ENCODE peak calls at places on chromosome 4, in eight cellular contexts. One of them, this sample, is unnamed.

GRCh38 chr4:95728145-95728544 is 111.7 kb upstream of the PDHA2 start:
- DNase-seq in IMR-90: no peak
- DNase-seq in ovary: peak; percentile 43
- DNase-seq in stomach: no peak
- DNase-seq in transverse colon: no peak
- DNase-seq in GM12878: no peak
- DNase-seq in breast epithelium: no peak
- DNase-seq in adrenal gland: peak; percentile 49
- DNase-seq in this sample: no peak

GRCh38 chr4:150289198-150289597 is 211.0 kb downstream of the DCLK2 start:
- DNase-seq in IMR-90: no peak
- DNase-seq in ovary: no peak
- DNase-seq in stomach: no peak
- DNase-seq in transverse colon: no peak
- DNase-seq in GM12878: no peak
- DNase-seq in breast epithelium: no peak
- DNase-seq in adrenal gland: no peak
- DNase-seq in this sample: no peak

GRCh38 chr4:24794916-24795665 is at the start of gene SOD3:
- DNase-seq in IMR-90: peak; percentile 86
- DNase-seq in ovary: peak; percentile 80
- DNase-seq in stomach: peak; percentile 79
- DNase-seq in transverse colon: peak; percentile 82
- DNase-seq in GM12878: no peak
- DNase-seq in breast epithelium: no peak
- DNase-seq in adrenal gland: peak; percentile 92
- DNase-seq in this sample: peak; percentile 86

GRCh38 chr4:5888222-5888701 is 4.6 kb downstream of the CRMP1 start:
- DNase-seq in IMR-90: no peak
- DNase-seq in ovary: no peak
- DNase-seq in stomach: no peak
- DNase-seq in transverse colon: no peak
- DNase-seq in GM12878: no peak
- DNase-seq in breast epithelium: no peak
- DNase-seq in adrenal gland: no peak
- DNase-seq in this sample: no peak

GRCh38 chr4:22268350-22269025 is 247.4 kb downstream of the ADGRA3 start:
- DNase-seq in IMR-90: no peak
- DNase-seq in ovary: no peak
- DNase-seq in stomach: no peak
- DNase-seq in transverse colon: no peak
- DNase-seq in GM12878: no peak
- DNase-seq in breast epithelium: no peak
- DNase-seq in adrenal gland: no peak
- DNase-seq in this sample: no peak

GRCh38 chr4:186514271-186514950 is 41.0 kb downstream of the MTNR1A start:
- DNase-seq in IMR-90: peak; percentile 5
- DNase-seq in ovary: no peak
- DNase-seq in stomach: no peak
- DNase-seq in transverse colon: no peak
- DNase-seq in GM12878: no peak
- DNase-seq in breast epithelium: no peak
- DNase-seq in adrenal gland: no peak
- DNase-seq in this sample: no peak

GRCh38 chr4:183563874-183564273 is 59.0 kb downstream of the ING2 start:
- DNase-seq in IMR-90: peak; percentile 28
- DNase-seq in ovary: peak; percentile 74
- DNase-seq in stomach: no peak
- DNase-seq in transverse colon: no peak
- DNase-seq in GM12878: no peak
- DNase-seq in breast epithelium: no peak
- DNase-seq in adrenal gland: peak; percentile 72
- DNase-seq in this sample: no peak

GRCh38 chr4:119690871-119691270 is 62.3 kb upstream of the PDE5A start:
- DNase-seq in IMR-90: no peak
- DNase-seq in ovary: no peak
- DNase-seq in stomach: no peak
- DNase-seq in transverse colon: no peak
- DNase-seq in GM12878: no peak
- DNase-seq in breast epithelium: no peak
- DNase-seq in adrenal gland: no peak
- DNase-seq in this sample: no peak

GRCh38 chr4:19319607-19320006 is 932.1 kb upstream of the SLIT2 start:
- DNase-seq in IMR-90: no peak
- DNase-seq in ovary: no peak
- DNase-seq in stomach: no peak
- DNase-seq in transverse colon: no peak
- DNase-seq in GM12878: no peak
- DNase-seq in breast epithelium: no peak
- DNase-seq in adrenal gland: no peak
- DNase-seq in this sample: no peak

GRCh38 chr4:111268769-111269414 is 646.0 kb upstream of the PITX2 start:
- DNase-seq in IMR-90: peak; percentile 49
- DNase-seq in ovary: no peak
- DNase-seq in stomach: no peak
- DNase-seq in transverse colon: no peak
- DNase-seq in GM12878: peak; percentile 35
- DNase-seq in breast epithelium: no peak
- DNase-seq in adrenal gland: no peak
- DNase-seq in this sample: no peak

GRCh38 chr4:53576676-53577372 is 14.5 kb downstream of the LNX1 start:
- DNase-seq in IMR-90: peak; percentile 90
- DNase-seq in ovary: no peak
- DNase-seq in stomach: no peak
- DNase-seq in transverse colon: no peak
- DNase-seq in GM12878: no peak
- DNase-seq in breast epithelium: no peak
- DNase-seq in adrenal gland: no peak
- DNase-seq in this sample: no peak

GRCh38 chr4:4752576-4753401 is 106.7 kb upstream of the MSX1 start:
- DNase-seq in IMR-90: no peak
- DNase-seq in ovary: no peak
- DNase-seq in stomach: no peak
- DNase-seq in transverse colon: no peak
- DNase-seq in GM12878: no peak
- DNase-seq in breast epithelium: no peak
- DNase-seq in adrenal gland: no peak
- DNase-seq in this sample: peak; percentile 24

GRCh38 chr4:176198316-176198903 is 3.0 kb upstream of the SPATA4 start:
- DNase-seq in IMR-90: no peak
- DNase-seq in ovary: no peak
- DNase-seq in stomach: peak; percentile 70
- DNase-seq in transverse colon: peak; percentile 25
- DNase-seq in GM12878: no peak
- DNase-seq in breast epithelium: no peak
- DNase-seq in adrenal gland: no peak
- DNase-seq in this sample: no peak

GRCh38 chr4:95124906-95125504 is 367.2 kb downstream of the BMPR1B start:
- DNase-seq in IMR-90: peak; percentile 76
- DNase-seq in ovary: peak; percentile 37
- DNase-seq in stomach: no peak
- DNase-seq in transverse colon: no peak
- DNase-seq in GM12878: no peak
- DNase-seq in breast epithelium: no peak
- DNase-seq in adrenal gland: peak; percentile 33
- DNase-seq in this sample: peak; percentile 33

GRCh38 chr4:81472249-81473085 is 760 bp upstream of the RASGEF1B start:
- DNase-seq in IMR-90: no peak
- DNase-seq in ovary: peak; percentile 45
- DNase-seq in stomach: peak; percentile 35
- DNase-seq in transverse colon: peak; percentile 57
- DNase-seq in GM12878: peak; percentile 24
- DNase-seq in breast epithelium: no peak
- DNase-seq in adrenal gland: peak; percentile 29
- DNase-seq in this sample: no peak

GRCh38 chr4:24657768-24658617 is 73.6 kb upstream of the DHX15 start:
- DNase-seq in IMR-90: peak; percentile 52
- DNase-seq in ovary: no peak
- DNase-seq in stomach: peak; percentile 71
- DNase-seq in transverse colon: peak; percentile 74
- DNase-seq in GM12878: peak; percentile 80
- DNase-seq in breast epithelium: peak; percentile 75
- DNase-seq in adrenal gland: peak; percentile 29
- DNase-seq in this sample: no peak

GRCh38 chr4:118077767-118078105 is 43.5 kb downstream of the NDST3 start:
- DNase-seq in IMR-90: no peak
- DNase-seq in ovary: no peak
- DNase-seq in stomach: no peak
- DNase-seq in transverse colon: no peak
- DNase-seq in GM12878: no peak
- DNase-seq in breast epithelium: no peak
- DNase-seq in adrenal gland: no peak
- DNase-seq in this sample: no peak

GRCh38 chr4:118082182-118082581 is 47.9 kb downstream of the NDST3 start:
- DNase-seq in IMR-90: no peak
- DNase-seq in ovary: no peak
- DNase-seq in stomach: no peak
- DNase-seq in transverse colon: no peak
- DNase-seq in GM12878: no peak
- DNase-seq in breast epithelium: no peak
- DNase-seq in adrenal gland: no peak
- DNase-seq in this sample: no peak

DNA sequence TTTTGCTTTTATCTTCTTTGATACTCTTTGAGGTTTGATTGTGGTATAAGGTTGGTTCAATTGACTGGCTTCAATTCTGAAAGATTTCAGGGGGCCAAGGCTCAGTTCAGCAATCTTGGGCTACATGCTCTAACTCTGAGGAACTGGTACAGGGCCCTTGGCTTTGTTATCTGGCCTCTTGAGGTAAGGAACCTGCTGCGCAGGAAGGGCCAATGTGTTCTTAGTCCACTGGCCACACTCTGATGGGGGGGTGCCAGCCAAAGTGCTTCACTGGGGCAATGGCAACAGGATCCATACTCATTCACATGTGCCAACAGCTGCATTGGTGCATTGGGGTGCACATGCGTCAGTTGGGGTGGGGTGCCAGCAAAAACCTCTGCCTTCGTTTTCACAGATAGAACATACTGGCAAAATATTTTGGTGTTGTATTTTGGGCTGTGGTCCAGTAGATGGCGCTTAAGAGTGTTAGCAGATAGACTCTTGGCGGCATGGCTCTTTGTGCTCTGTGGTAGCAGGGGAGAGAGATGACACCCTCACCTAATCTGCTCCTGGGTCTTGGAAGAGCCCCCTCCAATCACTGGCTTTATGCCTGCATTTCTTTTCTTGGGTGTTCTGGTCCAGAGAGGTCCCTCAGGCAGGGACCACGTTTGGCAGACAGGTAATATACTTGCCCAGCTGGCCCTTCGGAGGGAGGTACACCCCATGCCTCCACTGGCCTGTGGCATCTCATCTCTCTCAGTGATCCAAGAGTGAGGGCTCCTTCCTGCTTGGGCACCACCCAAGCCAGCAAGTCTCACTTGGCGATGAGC is 42.9 kb downstream of the NDST3 start:
- DNase-seq in IMR-90: peak; percentile 34
- DNase-seq in ovary: no peak
- DNase-seq in stomach: no peak
- DNase-seq in transverse colon: peak; percentile 11
- DNase-seq in GM12878: no peak
- DNase-seq in breast epithelium: no peak
- DNase-seq in adrenal gland: no peak
- DNase-seq in this sample: no peak
- TF ChIP-seq CTCF in IMR-90: peak; percentile 55
- TF ChIP-seq CTCF in ovary: no peak
- TF ChIP-seq CTCF in stomach: no peak
- TF ChIP-seq CTCF in transverse colon: no peak
- TF ChIP-seq CTCF in GM12878: peak; percentile 52
- TF ChIP-seq CTCF in breast epithelium: no peak
- TF ChIP-seq CTCF in adrenal gland: no peak
- TF ChIP-seq CTCF in this sample: no peak

DNA sequence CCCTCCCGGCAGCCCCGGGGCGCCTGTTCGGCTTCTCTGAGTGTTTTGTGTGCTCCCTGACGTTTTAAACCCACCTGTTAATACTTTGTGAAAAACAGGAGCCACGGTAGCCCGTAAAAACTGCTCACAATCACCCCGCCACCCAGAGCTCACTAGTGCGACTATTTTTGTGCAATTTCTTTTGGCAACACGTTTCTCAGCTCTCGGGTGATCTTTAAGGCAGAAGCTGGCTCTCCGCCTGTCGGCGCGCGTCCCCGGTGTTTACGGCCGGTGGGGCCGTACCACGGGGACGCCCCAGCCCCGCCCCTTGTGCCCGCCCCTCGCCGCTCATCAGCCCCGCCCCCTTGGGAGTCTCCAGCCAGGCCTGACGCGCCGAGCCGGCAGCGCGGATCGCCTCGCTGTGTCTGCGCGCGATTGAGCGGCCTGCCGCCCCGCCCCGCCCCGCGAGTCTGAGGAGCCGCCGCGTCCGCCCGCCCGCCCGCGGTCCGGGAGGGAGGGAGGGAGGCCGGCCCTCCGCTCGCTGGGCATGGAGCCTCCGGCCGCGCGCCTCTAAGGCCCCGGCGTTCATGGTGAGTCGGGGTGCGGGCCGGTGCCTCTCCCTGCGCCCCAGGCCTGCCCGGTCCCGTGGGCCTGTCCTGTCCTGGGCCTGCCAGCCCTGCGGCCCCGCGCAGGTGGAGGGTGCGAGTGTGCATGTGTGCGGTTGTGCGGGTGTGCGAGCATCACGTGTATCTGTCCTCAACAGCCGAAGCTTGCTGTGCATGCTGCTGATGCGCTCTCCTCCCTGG is 56.2 kb upstream of the TADA2B start:
- DNase-seq in IMR-90: peak; percentile 90
- DNase-seq in ovary: peak; percentile 96
- DNase-seq in stomach: peak; percentile 96
- DNase-seq in transverse colon: peak; percentile 96
- DNase-seq in GM12878: peak; percentile 60
- DNase-seq in breast epithelium: peak; percentile 95
- DNase-seq in adrenal gland: peak; percentile 94
- DNase-seq in this sample: peak; percentile 96
- TF ChIP-seq POLR2A in IMR-90: no peak
- TF ChIP-seq POLR2A in ovary: peak; percentile 83
- TF ChIP-seq POLR2A in stomach: peak; percentile 52
- TF ChIP-seq POLR2A in transverse colon: peak; percentile 86
- TF ChIP-seq POLR2A in GM12878: peak; percentile 84
- TF ChIP-seq POLR2A in breast epithelium: peak; percentile 54
- TF ChIP-seq POLR2A in adrenal gland: peak; percentile 85
- TF ChIP-seq POLR2A in this sample: peak; percentile 68

GRCh38 chr4:766559-767283 is 59.2 kb downstream of the CPLX1 start:
- DNase-seq in IMR-90: no peak
- DNase-seq in ovary: no peak
- DNase-seq in stomach: no peak
- DNase-seq in transverse colon: no peak
- DNase-seq in GM12878: no peak
- DNase-seq in breast epithelium: no peak
- DNase-seq in adrenal gland: no peak
- DNase-seq in this sample: no peak
- H3K36me3 ChIP-seq in IMR-90: peaks cover 69% of the 10 kb centered on the region
- H3K36me3 ChIP-seq in ovary: no peaks in the 10 kb centered on the region
- H3K36me3 ChIP-seq in stomach: peaks cover 100% of the 10 kb centered on the region
- H3K36me3 ChIP-seq in transverse colon: peaks cover 22% of the 10 kb centered on the region
- H3K36me3 ChIP-seq in GM12878: peaks cover 30% of the 10 kb centered on the region
- H3K36me3 ChIP-seq in breast epithelium: no peaks in the 10 kb centered on the region
- H3K36me3 ChIP-seq in adrenal gland: peaks cover 63% of the 10 kb centered on the region
- H3K36me3 ChIP-seq in this sample: no peaks in the 10 kb centered on the region

DNA sequence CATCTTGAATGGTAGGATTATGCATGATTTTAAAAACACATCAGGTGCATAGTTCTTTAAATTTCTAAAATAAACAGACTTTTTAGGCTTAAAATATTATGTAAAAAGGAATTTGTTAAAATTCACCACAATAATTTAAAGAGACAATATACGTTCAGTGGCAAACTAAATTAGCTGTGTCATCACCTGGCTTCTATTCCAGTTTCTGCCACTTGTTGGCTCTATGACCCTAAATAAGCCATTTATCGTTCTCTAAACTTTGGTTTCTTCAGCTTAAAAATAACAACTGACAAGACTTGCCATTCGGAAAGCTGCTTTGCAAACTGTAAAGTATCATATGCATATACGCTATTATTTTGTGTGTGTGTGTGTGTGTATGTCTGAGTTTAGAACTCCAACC is 141.3 kb downstream of the MGST2 start:
- DNase-seq in IMR-90: no peak
- DNase-seq in ovary: no peak
- DNase-seq in stomach: no peak
- DNase-seq in transverse colon: no peak
- DNase-seq in GM12878: no peak
- DNase-seq in breast epithelium: no peak
- DNase-seq in adrenal gland: no peak
- DNase-seq in this sample: no peak
- TF ChIP-seq CTCF in IMR-90: no peak
- TF ChIP-seq CTCF in ovary: no peak
- TF ChIP-seq CTCF in stomach: no peak
- TF ChIP-seq CTCF in transverse colon: no peak
- TF ChIP-seq CTCF in GM12878: no peak
- TF ChIP-seq CTCF in breast epithelium: no peak
- TF ChIP-seq CTCF in adrenal gland: no peak
- TF ChIP-seq CTCF in this sample: no peak

This sample was measured in prostate gland.